ENCODE peak calls at places on chromosomes 7 and 10, in seven cellular contexts. J, V, Y, L, Z, A and B are unnamed samples.

GRCh38 chr10:75062191-75062849 is 49.1 kb upstream of the SAMD8 start:
- DNase-seq in L (peak), Y (no peak), V (no peak), A (no peak), Z (peak), J (no peak), B (no peak)

GRCh38 chr7:13117103-13117502 is 429.7 kb downstream of the ARL4A start:
- DNase-seq in Z (no peak), A (no peak), Y (no peak), J (no peak), V (no peak), L (no peak), B (no peak)

GRCh38 chr7:146791344-146792300 is 675.0 kb downstream of the CNTNAP2 start:
- DNase-seq in Z (no peak), L (no peak), V (no peak), A (no peak), J (no peak), Y (no peak), B (no peak)

GRCh38 chr7:136134503-136134902 is 157.3 kb upstream of the MTPN start:
- DNase-seq in L (no peak), A (peak), V (no peak), Z (peak), Y (no peak), J (no peak), B (no peak)

GRCh38 chr10:118543714-118544400 is 51.6 kb downstream of the PRLHR start:
- DNase-seq in Y (peak), Z (no peak), J (peak), V (no peak), L (peak), A (peak), B (peak)

GRCh38 chr7:127885843-127886242 is 145.4 kb downstream of the LRRC4 start:
- DNase-seq in J (no peak), Y (no peak), A (no peak), L (no peak), Z (peak), V (peak), B (no peak)

GRCh38 chr10:124336186-124336585 is 82.5 kb downstream of the OAT start:
- DNase-seq in L (no peak), Y (no peak), A (no peak), V (no peak), Z (no peak), J (no peak), B (no peak)

GRCh38 chr10:104642311-104643022 is 1.4 kb downstream of the SORCS3 start:
- DNase-seq in V (peak), Z (no peak), Y (peak), J (no peak), L (peak), A (peak), B (peak)

GRCh38 chr10:121659236-121659635 is 61.0 kb upstream of the FGFR2 start:
- DNase-seq in A (no peak), Y (no peak), V (no peak), Z (no peak), L (no peak), J (no peak), B (no peak)

GRCh38 chr10:49082767-49083166 is 32.6 kb downstream of the VSTM4 start:
- DNase-seq in J (no peak), L (no peak), Z (no peak), V (peak), A (no peak), Y (no peak), B (no peak)

GRCh38 chr7:116809636-116810266 is 52.6 kb upstream of the CAPZA2 start:
- DNase-seq in Y (no peak), L (peak), Z (peak), J (no peak), A (peak), V (peak), B (peak)

GRCh38 chr10:98028168-98028770 is 2.2 kb downstream of the CRTAC1 start:
- DNase-seq in Y (peak), Z (no peak), A (no peak), L (peak), V (peak), J (peak), B (peak)

GRCh38 chr7:151847681-151848081 is 29.2 kb downstream of the PRKAG2 start:
- DNase-seq in V (no peak), A (no peak), Y (no peak), L (no peak), J (no peak), Z (peak), B (no peak)

GRCh38 chr10:49298990-49299815 is at the start of gene C10orf71:
- DNase-seq in A (no peak), V (no peak), J (no peak), Z (no peak), L (no peak), Y (no peak), B (no peak)

GRCh38 chr10:62045765-62046521 is 144.4 kb downstream of the ARID5B start:
- DNase-seq in L (peak), V (no peak), Y (no peak), J (no peak), Z (peak), A (peak), B (no peak)

GRCh38 chr7:35647171-35647574 is 47.8 kb downstream of the HERPUD2 start:
- DNase-seq in Y (no peak), L (peak), Z (no peak), V (no peak), J (no peak), A (no peak), B (no peak)